ENCODE peak calls at places on chromosomes 12 and 14, in four cellular contexts. One of them, this sample, is unnamed.

GRCh38 chr12:81128930-81129554 is 51.2 kb downstream of the ACSS3 start:
- DNase-seq in CD4-positive, alpha-beta T cell: no peak
- DNase-seq in A549: peak
- DNase-seq in LHCN-M2: peak
- DNase-seq in this sample: peak

GRCh38 chr12:107448198-107448597 is 237.4 kb upstream of the PWP1 start:
- DNase-seq in CD4-positive, alpha-beta T cell: no peak
- DNase-seq in LHCN-M2: peak
- DNase-seq in A549: no peak
- DNase-seq in this sample: no peak

GRCh38 chr14:103727313-103728000 is 11.8 kb downstream of the ZFYVE21 start:
- DNase-seq in CD4-positive, alpha-beta T cell: no peak
- DNase-seq in A549: no peak
- DNase-seq in LHCN-M2: no peak
- DNase-seq in this sample: no peak

GRCh38 chr12:118302053-118302452 is 70.7 kb downstream of the TAOK3 start:
- DNase-seq in LHCN-M2: no peak
- DNase-seq in CD4-positive, alpha-beta T cell: no peak
- DNase-seq in A549: no peak
- DNase-seq in this sample: no peak

GRCh38 chr14:61889914-61890351 is 127.7 kb downstream of the SNAPC1 start:
- DNase-seq in LHCN-M2: no peak
- DNase-seq in A549: no peak
- DNase-seq in CD4-positive, alpha-beta T cell: no peak
- DNase-seq in this sample: no peak

GRCh38 chr14:104658325-104658712 is 31.1 kb upstream of the INF2 start:
- DNase-seq in CD4-positive, alpha-beta T cell: no peak
- DNase-seq in LHCN-M2: no peak
- DNase-seq in A549: no peak
- DNase-seq in this sample: no peak

GRCh38 chr12:47100146-47100545 is 20.4 kb upstream of the AMIGO2 start:
- DNase-seq in A549: no peak
- DNase-seq in CD4-positive, alpha-beta T cell: no peak
- DNase-seq in LHCN-M2: peak
- DNase-seq in this sample: peak

GRCh38 chr12:26777236-26777635 is 55.8 kb downstream of the ITPR2 start:
- DNase-seq in A549: no peak
- DNase-seq in LHCN-M2: no peak
- DNase-seq in CD4-positive, alpha-beta T cell: no peak
- DNase-seq in this sample: no peak

GRCh38 chr14:64880382-64881121 is 845 bp upstream of the SPTB start:
- DNase-seq in A549: peak
- DNase-seq in LHCN-M2: no peak
- DNase-seq in CD4-positive, alpha-beta T cell: peak
- DNase-seq in this sample: no peak

GRCh38 chr14:22865424-22866215 is 5.9 kb upstream of the LRP10 start:
- DNase-seq in CD4-positive, alpha-beta T cell: no peak
- DNase-seq in LHCN-M2: no peak
- DNase-seq in A549: no peak
- DNase-seq in this sample: no peak

GRCh38 chr14:53963491-53964227 is 7.0 kb upstream of the BMP4 start:
- DNase-seq in LHCN-M2: peak
- DNase-seq in A549: no peak
- DNase-seq in CD4-positive, alpha-beta T cell: no peak
- DNase-seq in this sample: no peak

GRCh38 chr12:31525496-31526157 is 65.3 kb downstream of the DENND5B start:
- DNase-seq in LHCN-M2: no peak
- DNase-seq in CD4-positive, alpha-beta T cell: no peak
- DNase-seq in A549: no peak
- DNase-seq in this sample: no peak